ENCODE peak calls at places on chromosomes 4 and X, in nine cellular contexts. J is adipocyte, W is MG63, R is left ventricle myocardium inferior, S is heart right ventricle, U is AG04450, Z is GM06990, L is upper lobe of right lung, B is astrocyte of the cerebellum. O is an unnamed sample.

GRCh38 chrX:153477039-153477438 is 6.7 kb upstream of the HAUS7 start:
- DNase-seq in J (peak), W (peak), R (no peak), S (peak), U (no peak), Z (no peak), L (no peak), B (no peak), O (no peak)

GRCh38 chr4:160745126-160745525 is 1418.7 kb downstream of the FSTL5 start:
- DNase-seq in J (no peak), W (no peak), R (no peak), S (no peak), U (no peak), Z (no peak), L (no peak), B (no peak), O (peak)

GRCh38 chrX:18873836-18874235 is 110.1 kb downstream of the PHKA2 start:
- DNase-seq in J (no peak), W (no peak), R (no peak), S (no peak), U (no peak), Z (no peak), L (no peak), B (no peak), O (no peak)

GRCh38 chr4:165207016-165207430 is 338 bp upstream of the KLHL2 start:
- DNase-seq in J (no peak), W (no peak), R (no peak), S (peak), U (no peak), Z (no peak), L (no peak), B (no peak), O (no peak)

GRCh38 chr4:94642561-94642866 is 115.2 kb upstream of the BMPR1B start:
- DNase-seq in J (peak), W (no peak), R (no peak), S (no peak), U (no peak), Z (no peak), L (no peak), B (peak), O (peak)

GRCh38 chrX:115940888-115941332 is 229.6 kb upstream of the AGTR2 start:
- DNase-seq in J (peak), W (no peak), R (no peak), S (peak), U (no peak), Z (peak), L (no peak), B (no peak), O (peak)

GRCh38 chr4:35934370-35934981 is 309.8 kb downstream of the ARAP2 start:
- DNase-seq in J (peak), W (no peak), R (no peak), S (no peak), U (no peak), Z (peak), L (no peak), B (peak), O (no peak)

GRCh38 chr4:6074723-6075122 is 56.5 kb upstream of the C4orf50 start:
- DNase-seq in J (no peak), W (no peak), R (no peak), S (no peak), U (no peak), Z (no peak), L (no peak), B (no peak), O (no peak)

GRCh38 chr4:11436084-11436483 is 7.4 kb upstream of the HS3ST1 start:
- DNase-seq in J (no peak), W (no peak), R (no peak), S (no peak), U (no peak), Z (no peak), L (no peak), B (no peak), O (no peak)

GRCh38 chr4:80542747-80543146 is 207.2 kb downstream of the CFAP299 start:
- DNase-seq in J (no peak), W (no peak), R (no peak), S (no peak), U (no peak), Z (no peak), L (no peak), B (no peak), O (no peak)

GRCh38 chrX:30620125-30620524 is 33.1 kb upstream of the GK start:
- DNase-seq in J (no peak), W (peak), R (no peak), S (no peak), U (no peak), Z (no peak), L (no peak), B (no peak), O (no peak)

GRCh38 chr4:165006457-165006856 is 25.3 kb upstream of the TRIM60 start:
- DNase-seq in J (no peak), W (no peak), R (no peak), S (no peak), U (no peak), Z (no peak), L (no peak), B (no peak), O (no peak)

GRCh38 chr4:34720563-34720962 is 1523.8 kb downstream of the ARAP2 start:
- DNase-seq in J (peak), W (no peak), R (no peak), S (no peak), U (no peak), Z (no peak), L (no peak), B (peak), O (peak)

DNA sequence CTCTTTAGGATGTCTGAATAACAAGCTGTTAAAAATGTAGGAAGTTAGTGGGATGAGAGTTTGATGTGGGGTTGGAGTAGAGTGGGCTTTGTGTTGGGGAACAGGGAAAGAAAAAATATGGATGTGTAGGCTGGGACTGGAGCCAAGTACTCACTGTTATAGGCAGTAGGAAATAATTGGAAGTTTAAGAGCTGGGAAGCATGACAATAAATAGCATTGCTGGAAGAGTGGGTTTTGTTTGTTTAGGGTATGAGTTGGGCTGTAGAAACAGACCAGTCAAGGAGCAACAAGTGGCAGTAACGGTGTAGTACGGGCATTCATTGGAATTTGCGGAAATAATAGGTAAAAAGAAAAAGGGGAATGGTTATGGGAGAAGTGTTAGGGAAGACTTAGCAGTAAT is 81.6 kb downstream of the KDM6A start:
- DNase-seq in J (no peak), W (no peak), R (no peak), S (no peak), U (no peak), Z (no peak), L (no peak), B (no peak), O (no peak)
- H3K4me3 ChIP-seq in J (no peak), W (no peak), R (no peak), S (no peak), U (no peak), Z (no peak), L (no peak), B (no peak), O (no peak)

GRCh38 chrX:140343226-140343873 is 161.5 kb downstream of the SOX3 start:
- DNase-seq in J (no peak), W (no peak), R (no peak), S (no peak), U (no peak), Z (no peak), L (no peak), B (peak), O (no peak)
- H3K4me3 ChIP-seq in J (no peak), W (no peak), R (no peak), S (no peak), U (no peak), Z (no peak), L (no peak), B (no peak), O (no peak)

DNA sequence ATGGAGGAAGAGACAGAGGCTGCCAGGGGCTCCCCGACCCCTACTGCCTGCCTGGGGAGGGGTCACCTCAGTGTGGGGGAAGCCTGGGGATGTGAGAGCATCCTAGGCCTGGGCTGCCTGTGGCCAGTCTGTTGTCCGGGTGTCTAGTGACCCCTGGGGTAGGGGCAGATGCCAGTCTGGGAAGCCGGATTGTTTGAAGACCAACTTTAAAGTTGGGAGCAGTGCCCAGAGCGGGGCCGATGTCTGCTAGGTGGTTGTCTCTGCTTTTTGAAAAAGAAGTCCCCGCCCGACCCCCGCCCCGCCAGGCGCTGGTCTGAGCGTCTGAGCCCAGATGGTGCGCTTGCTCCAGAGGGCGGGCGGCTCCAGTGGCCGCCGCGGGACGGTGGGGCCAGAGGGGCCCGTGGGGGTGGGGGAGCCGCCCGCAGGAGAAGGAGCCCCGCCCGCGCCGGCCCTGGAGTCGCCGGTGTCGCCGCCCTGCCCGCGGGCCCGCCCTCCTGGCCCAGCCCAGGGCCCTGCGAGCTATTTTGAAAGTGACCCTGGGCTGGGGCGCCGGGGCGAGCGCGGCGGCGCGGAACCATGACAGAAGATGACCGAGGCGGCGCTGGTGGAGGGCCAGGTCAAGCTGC is at the start of gene DOK7:
- DNase-seq in J (peak), W (peak), R (peak), S (peak), U (no peak), Z (no peak), L (no peak), B (no peak), O (no peak)
- H3K4me3 ChIP-seq in J (no peak), W (peak), R (peak), S (peak), U (peak), Z (no peak), L (peak), B (peak), O (peak)

GRCh38 chrX:109687903-109688302 is 45.2 kb downstream of the ACSL4 start:
- DNase-seq in J (no peak), W (no peak), R (no peak), S (no peak), U (no peak), Z (no peak), L (no peak), B (no peak), O (no peak)

GRCh38 chrX:109696146-109696740 is 36.8 kb downstream of the ACSL4 start:
- DNase-seq in J (no peak), W (no peak), R (no peak), S (no peak), U (no peak), Z (no peak), L (no peak), B (no peak), O (no peak)

GRCh38 chrX:109695637-109696036 is 37.4 kb downstream of the ACSL4 start:
- DNase-seq in J (no peak), W (no peak), R (no peak), S (no peak), U (no peak), Z (no peak), L (no peak), B (no peak), O (no peak)

GRCh38 chrX:109691752-109692151 is 41.3 kb downstream of the ACSL4 start:
- DNase-seq in J (no peak), W (no peak), R (no peak), S (no peak), U (no peak), Z (no peak), L (no peak), B (no peak), O (no peak)
- H3K4me3 ChIP-seq in J (peak), W (no peak), R (no peak), S (no peak), U (no peak), Z (no peak), L (no peak), B (no peak), O (no peak)

O was measured in kidney epithelial cell.